ENCODE peak calls at places on chromosomes 11 and 22, in seven cellular contexts. Q, V, N, A, H, S and L are unnamed samples.

GRCh38 chr11:33000181-33000580 is 15.5 kb upstream of the DEPDC7 start:
- DNase-seq in S (peak; percentile 90), V (no peak), N (no peak), Q (no peak), H (no peak), A (peak; percentile 30), L (no peak)

GRCh38 chr11:77687088-77687487 is 49.5 kb upstream of the CLNS1A start:
- DNase-seq in N (no peak), H (no peak), A (no peak), V (no peak), S (no peak), Q (no peak), L (no peak)

GRCh38 chr11:4022669-4023068 is 71.9 kb upstream of the RRM1 start:
- DNase-seq in V (no peak), A (no peak), H (no peak), N (no peak), S (no peak), Q (no peak), L (no peak)

GRCh38 chr11:21567628-21568290 is 625.1 kb upstream of the ANO5 start:
- DNase-seq in H (no peak), N (peak; percentile 14), A (peak; percentile 33), Q (no peak), S (no peak), V (no peak), L (no peak)

GRCh38 chr11:71251159-71251721 is 1.1 kb downstream of the SHANK2 start:
- DNase-seq in H (no peak), N (peak; percentile 62), V (no peak), Q (no peak), S (no peak), A (no peak), L (no peak)

GRCh38 chr22:44357962-44358553 is 45.3 kb upstream of the SHISAL1 start:
- DNase-seq in A (no peak), Q (no peak), V (no peak), H (peak; percentile 44), N (no peak), S (peak; percentile 18), L (no peak)

GRCh38 chr22:16959345-16959930 is 48.6 kb downstream of the GAB4 start:
- DNase-seq in Q (no peak), N (no peak), V (no peak), H (no peak), A (no peak), S (no peak), L (peak; percentile 73)

GRCh38 chr11:19187101-19187500 is 14.7 kb downstream of the CSRP3 start:
- DNase-seq in Q (no peak), A (peak; percentile 26), S (peak; percentile 26), H (no peak), V (no peak), N (no peak), L (no peak)

GRCh38 chr11:126534141-126534805 is 178.8 kb downstream of the ST3GAL4 start:
- DNase-seq in N (no peak), Q (no peak), S (no peak), A (no peak), H (no peak), V (no peak), L (no peak)

GRCh38 chr11:118064956-118065355 is 11.9 kb upstream of the TMPRSS4 start:
- DNase-seq in Q (no peak), H (no peak), N (no peak), A (no peak), V (no peak), S (no peak), L (no peak)
- TF ChIP-seq CTCF in Q (no peak), H (no peak), N (no peak), A (no peak), V (no peak), S (no peak), L (no peak)

GRCh38 chr11:31236052-31236652 is 133.4 kb downstream of the DCDC1 start:
- DNase-seq in Q (no peak), V (no peak), H (no peak), N (no peak), S (peak; percentile 21), A (peak; percentile 9), L (no peak)

GRCh38 chr11:31237819-31238771 is 131.4 kb downstream of the DCDC1 start:
- DNase-seq in V (no peak), N (peak; percentile 7), Q (no peak), H (no peak), S (peak; percentile 27), A (peak; percentile 5), L (no peak)

GRCh38 chr11:31233425-31233824 is 136.1 kb downstream of the DCDC1 start:
- DNase-seq in V (peak; percentile 20), N (peak; percentile 11), Q (no peak), A (peak; percentile 6), H (no peak), S (peak; percentile 11), L (no peak)
- TF ChIP-seq CTCF in V (peak; percentile 17), N (peak; percentile 38), Q (no peak), A (peak; percentile 36), H (no peak), S (peak; percentile 34), L (no peak)

GRCh38 chr22:42794551-42795510 is 62.2 kb downstream of the ARFGAP3 start:
- DNase-seq in Q (no peak), V (no peak), H (no peak), N (no peak), A (no peak), S (no peak), L (no peak)
- TF ChIP-seq CTCF in Q (no peak), V (no peak), H (peak; percentile 32), N (peak; percentile 16), A (no peak), S (no peak), L (peak; percentile 23)

DNA sequence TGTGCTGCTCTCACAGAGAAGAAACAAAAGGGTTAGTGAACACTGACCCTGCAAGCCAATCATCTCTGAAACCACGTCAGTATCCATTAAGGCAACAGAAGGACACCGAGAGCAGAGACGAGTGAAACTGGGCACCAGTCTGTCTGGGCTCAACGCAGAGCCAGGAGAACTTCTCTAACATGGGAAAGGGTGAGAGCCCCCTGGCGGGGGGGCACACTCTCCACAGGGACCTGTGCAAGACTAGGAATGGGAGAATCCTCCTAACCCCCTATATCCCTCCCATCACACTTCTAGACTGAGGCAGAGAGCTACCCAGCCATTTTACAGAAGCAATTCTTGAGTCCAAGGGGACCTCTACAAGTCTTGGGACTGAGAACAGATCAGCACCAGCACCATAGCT is 285.8 kb downstream of the SOX6 start:
- DNase-seq in N (no peak), H (no peak), S (no peak), Q (no peak), A (no peak), V (no peak), L (no peak)
- TF ChIP-seq CTCF in N (no peak), H (no peak), S (no peak), Q (no peak), A (no peak), V (no peak), L (no peak)

GRCh38 chr11:43802509-43802908 is 78.1 kb upstream of the ALKBH3 start:
- DNase-seq in S (peak; percentile 16), H (no peak), N (no peak), Q (no peak), V (no peak), A (no peak), L (no peak)
- TF ChIP-seq CTCF in S (peak; percentile 47), H (peak; percentile 30), N (peak; percentile 11), Q (no peak), V (peak; percentile 12), A (peak; percentile 27), L (peak; percentile 25)

DNA sequence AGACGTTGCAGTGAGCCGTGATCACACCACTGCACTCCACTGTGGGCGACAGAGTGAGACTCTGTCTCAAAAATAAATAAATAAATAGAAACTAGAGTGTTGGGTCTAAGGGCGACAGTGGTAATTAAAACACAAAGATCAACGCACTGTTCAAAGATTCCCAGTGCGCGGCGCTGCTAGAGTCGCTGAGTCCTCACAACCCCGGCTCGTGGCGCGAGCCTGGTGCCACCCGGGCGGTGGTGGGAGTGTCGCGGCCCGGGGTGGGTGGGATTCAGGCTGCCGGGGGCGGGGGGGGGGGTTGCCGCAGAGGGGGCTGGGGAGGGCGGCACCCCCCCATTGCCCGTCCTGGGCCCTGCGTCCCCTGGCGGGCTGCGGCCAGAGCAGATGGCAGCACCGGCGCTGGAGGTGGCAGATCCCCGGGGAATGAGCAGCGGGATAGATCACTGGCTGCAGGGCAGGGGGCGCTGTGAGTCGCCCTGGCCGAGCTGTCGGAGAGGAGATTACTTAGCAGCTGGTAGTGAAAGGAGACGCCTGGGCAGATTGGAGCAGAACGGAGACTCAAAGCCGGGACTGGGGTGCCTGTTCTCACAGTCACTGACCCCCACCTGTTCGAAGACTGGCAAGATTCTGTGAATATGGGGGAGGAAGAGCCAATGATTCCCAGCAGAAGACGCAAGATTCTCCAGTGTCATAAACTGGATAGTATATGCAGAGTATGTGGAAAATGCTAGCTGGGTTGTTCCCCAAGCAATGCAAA is 30.2 kb upstream of the APOBEC3A start:
- DNase-seq in A (no peak), H (peak; percentile 74), V (peak; percentile 77), S (peak; percentile 39), Q (no peak), N (peak; percentile 85), L (peak; percentile 85)
- TF ChIP-seq CTCF in A (peak; percentile 41), H (peak; percentile 78), V (peak; percentile 71), S (peak; percentile 56), Q (peak; percentile 54), N (peak; percentile 70), L (peak; percentile 59)

DNA sequence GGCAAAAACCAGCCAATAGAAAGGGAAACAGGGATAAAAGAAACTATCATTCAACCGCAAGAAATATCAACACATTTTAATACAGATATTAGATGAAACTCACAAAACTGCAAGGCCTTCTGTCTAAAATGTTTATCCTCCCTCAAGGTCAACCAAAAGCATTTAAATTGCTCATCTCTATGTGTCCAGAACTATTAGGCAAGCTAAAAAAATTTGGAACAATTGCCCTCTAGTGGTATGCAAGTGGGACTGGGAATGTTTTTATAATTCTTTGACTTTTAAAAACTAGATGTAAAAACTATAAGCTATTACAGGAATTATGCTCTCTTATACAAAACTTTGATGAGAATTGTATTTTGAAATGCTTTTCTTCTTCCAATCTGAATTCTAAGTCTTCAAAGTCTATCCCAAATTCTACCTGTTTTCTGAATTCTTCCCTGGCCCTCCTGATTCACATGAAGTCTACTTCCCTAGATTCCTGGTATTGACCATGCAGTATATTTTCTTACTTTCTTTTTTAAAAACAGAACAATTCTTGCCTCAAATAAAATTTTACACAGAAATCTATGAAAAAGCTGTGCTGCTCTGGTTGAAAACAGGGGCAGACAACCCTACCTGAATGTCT is 4.9 kb downstream of the CWC15 start:
- DNase-seq in S (peak; percentile 67), H (no peak), Q (no peak), A (peak; percentile 4), N (peak; percentile 17), V (no peak), L (no peak)
- TF ChIP-seq CTCF in S (peak; percentile 68), H (peak; percentile 63), Q (peak; percentile 52), A (peak; percentile 59), N (peak; percentile 64), V (peak; percentile 26), L (peak; percentile 74)

DNA sequence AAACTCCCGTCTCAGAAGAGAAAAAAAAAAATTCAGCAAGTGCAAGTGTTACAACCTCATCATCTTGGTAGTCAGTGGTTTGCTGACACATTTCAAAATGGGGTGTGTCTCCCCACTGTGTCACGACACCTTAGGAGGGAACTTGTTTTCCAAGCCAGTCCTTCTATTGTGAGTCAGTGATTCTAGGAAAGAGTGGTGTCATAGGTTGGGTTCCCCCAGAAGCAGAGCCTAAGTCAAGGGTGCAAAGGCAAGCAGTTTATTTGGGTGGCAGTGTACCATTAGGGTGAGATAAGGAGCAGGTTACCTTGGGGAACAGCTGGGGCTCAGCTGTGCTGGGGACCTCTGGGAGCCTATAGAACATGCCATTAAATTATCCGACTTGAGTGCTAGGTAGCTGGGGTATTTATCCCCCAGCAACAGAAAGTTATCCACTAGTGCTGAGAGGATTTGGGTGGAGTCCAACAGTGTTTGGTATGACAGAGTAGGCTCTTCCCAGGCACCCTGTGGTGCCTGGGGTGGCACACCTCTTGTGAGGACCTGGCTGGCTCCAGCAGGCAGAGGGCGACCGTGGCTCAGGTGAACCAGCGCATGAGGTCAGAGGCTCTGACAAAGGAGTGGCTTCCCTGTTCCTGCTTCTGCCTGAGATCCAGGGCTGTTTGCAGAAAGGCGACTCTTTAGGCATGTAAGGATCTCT is 41.7 kb downstream of the KIAA1671 start:
- DNase-seq in S (no peak), N (peak; percentile 50), Q (no peak), V (no peak), A (peak; percentile 97), H (no peak), L (no peak)
- TF ChIP-seq CTCF in S (no peak), N (peak; percentile 5), Q (no peak), V (no peak), A (peak; percentile 26), H (no peak), L (no peak)